ENCODE peak calls at places on chromosomes 11 and 22, in ten cellular contexts. One of them, this sample, is unnamed.

GRCh38 chr11:134275534-134276395 is at the start of gene GLB1L3:
- DNase-seq in body of pancreas: peak; percentile 27
- DNase-seq in cardiac muscle cell: no peak
- DNase-seq in transverse colon: peak; percentile 33
- DNase-seq in ascending aorta: no peak
- DNase-seq in progenitor cell of endocrine pancreas: peak; percentile 22
- DNase-seq in omental fat pad: no peak
- DNase-seq in IMR-90: no peak
- DNase-seq in CD8-positive, alpha-beta T cell: peak; percentile 54
- DNase-seq in GM12865: peak; percentile 45
- DNase-seq in this sample: no peak

GRCh38 chr22:42881982-42882656 is 25.0 kb upstream of the ARFGAP3 start:
- DNase-seq in transverse colon: peak; percentile 48
- DNase-seq in progenitor cell of endocrine pancreas: no peak
- DNase-seq in cardiac muscle cell: no peak
- DNase-seq in omental fat pad: no peak
- DNase-seq in CD8-positive, alpha-beta T cell: no peak
- DNase-seq in GM12865: no peak
- DNase-seq in body of pancreas: peak; percentile 96
- DNase-seq in ascending aorta: no peak
- DNase-seq in IMR-90: no peak
- DNase-seq in this sample: no peak

GRCh38 chr22:26579331-26579886 is 10.5 kb downstream of the TPST2 start:
- DNase-seq in progenitor cell of endocrine pancreas: no peak
- DNase-seq in ascending aorta: no peak
- DNase-seq in body of pancreas: no peak
- DNase-seq in IMR-90: no peak
- DNase-seq in GM12865: peak; percentile 73
- DNase-seq in cardiac muscle cell: no peak
- DNase-seq in omental fat pad: no peak
- DNase-seq in CD8-positive, alpha-beta T cell: no peak
- DNase-seq in transverse colon: peak; percentile 62
- DNase-seq in this sample: no peak

GRCh38 chr11:65773784-65774411 is 6.9 kb downstream of the AP5B1 start:
- DNase-seq in omental fat pad: no peak
- DNase-seq in IMR-90: no peak
- DNase-seq in cardiac muscle cell: no peak
- DNase-seq in GM12865: no peak
- DNase-seq in body of pancreas: no peak
- DNase-seq in CD8-positive, alpha-beta T cell: no peak
- DNase-seq in ascending aorta: no peak
- DNase-seq in progenitor cell of endocrine pancreas: no peak
- DNase-seq in transverse colon: no peak
- DNase-seq in this sample: no peak

GRCh38 chr11:121933694-121934093 is 182.3 kb downstream of the BLID start:
- DNase-seq in GM12865: no peak
- DNase-seq in omental fat pad: no peak
- DNase-seq in CD8-positive, alpha-beta T cell: no peak
- DNase-seq in transverse colon: no peak
- DNase-seq in IMR-90: peak; percentile 87
- DNase-seq in body of pancreas: no peak
- DNase-seq in ascending aorta: no peak
- DNase-seq in progenitor cell of endocrine pancreas: no peak
- DNase-seq in cardiac muscle cell: peak; percentile 3
- DNase-seq in this sample: peak; percentile 63

GRCh38 chr11:62420882-62421281 is 2.0 kb downstream of the SCGB1A1 start:
- DNase-seq in GM12865: no peak
- DNase-seq in omental fat pad: no peak
- DNase-seq in progenitor cell of endocrine pancreas: no peak
- DNase-seq in CD8-positive, alpha-beta T cell: no peak
- DNase-seq in cardiac muscle cell: no peak
- DNase-seq in ascending aorta: no peak
- DNase-seq in body of pancreas: no peak
- DNase-seq in IMR-90: no peak
- DNase-seq in transverse colon: no peak
- DNase-seq in this sample: no peak

GRCh38 chr11:112961751-112962747 is 829 bp downstream of the NCAM1 start:
- DNase-seq in GM12865: no peak
- DNase-seq in omental fat pad: no peak
- DNase-seq in body of pancreas: no peak
- DNase-seq in transverse colon: peak; percentile 8
- DNase-seq in cardiac muscle cell: peak; percentile 8
- DNase-seq in CD8-positive, alpha-beta T cell: no peak
- DNase-seq in ascending aorta: no peak
- DNase-seq in IMR-90: no peak
- DNase-seq in progenitor cell of endocrine pancreas: peak; percentile 22
- DNase-seq in this sample: no peak

GRCh38 chr22:47625531-47626427 is 863.3 kb downstream of the TBC1D22A start:
- DNase-seq in cardiac muscle cell: no peak
- DNase-seq in progenitor cell of endocrine pancreas: no peak
- DNase-seq in body of pancreas: no peak
- DNase-seq in GM12865: no peak
- DNase-seq in transverse colon: no peak
- DNase-seq in IMR-90: no peak
- DNase-seq in CD8-positive, alpha-beta T cell: no peak
- DNase-seq in ascending aorta: no peak
- DNase-seq in omental fat pad: no peak
- DNase-seq in this sample: no peak

GRCh38 chr22:39275814-39276443 is 31.1 kb upstream of the PDGFB start:
- DNase-seq in progenitor cell of endocrine pancreas: no peak
- DNase-seq in body of pancreas: peak; percentile 83
- DNase-seq in IMR-90: no peak
- DNase-seq in transverse colon: no peak
- DNase-seq in cardiac muscle cell: no peak
- DNase-seq in CD8-positive, alpha-beta T cell: no peak
- DNase-seq in ascending aorta: no peak
- DNase-seq in GM12865: no peak
- DNase-seq in omental fat pad: no peak
- DNase-seq in this sample: no peak

GRCh38 chr11:8386134-8386864 is 122.6 kb upstream of the LMO1 start:
- DNase-seq in body of pancreas: no peak
- DNase-seq in omental fat pad: no peak
- DNase-seq in GM12865: peak; percentile 36
- DNase-seq in cardiac muscle cell: no peak
- DNase-seq in ascending aorta: no peak
- DNase-seq in transverse colon: no peak
- DNase-seq in IMR-90: no peak
- DNase-seq in CD8-positive, alpha-beta T cell: no peak
- DNase-seq in progenitor cell of endocrine pancreas: no peak
- DNase-seq in this sample: no peak

GRCh38 chr11:8387141-8387540 is 123.5 kb upstream of the LMO1 start:
- DNase-seq in omental fat pad: no peak
- DNase-seq in CD8-positive, alpha-beta T cell: no peak
- DNase-seq in ascending aorta: no peak
- DNase-seq in cardiac muscle cell: no peak
- DNase-seq in IMR-90: no peak
- DNase-seq in body of pancreas: no peak
- DNase-seq in progenitor cell of endocrine pancreas: no peak
- DNase-seq in transverse colon: no peak
- DNase-seq in GM12865: no peak
- DNase-seq in this sample: no peak

GRCh38 chr11:8389034-8389996 is 125.6 kb upstream of the LMO1 start:
- DNase-seq in CD8-positive, alpha-beta T cell: no peak
- DNase-seq in transverse colon: no peak
- DNase-seq in body of pancreas: peak; percentile 34
- DNase-seq in IMR-90: no peak
- DNase-seq in GM12865: no peak
- DNase-seq in ascending aorta: no peak
- DNase-seq in omental fat pad: no peak
- DNase-seq in cardiac muscle cell: peak; percentile 34
- DNase-seq in progenitor cell of endocrine pancreas: no peak
- DNase-seq in this sample: no peak

GRCh38 chr11:8390851-8391612 is 127.4 kb upstream of the LMO1 start:
- DNase-seq in CD8-positive, alpha-beta T cell: no peak
- DNase-seq in cardiac muscle cell: no peak
- DNase-seq in body of pancreas: no peak
- DNase-seq in transverse colon: no peak
- DNase-seq in omental fat pad: no peak
- DNase-seq in IMR-90: no peak
- DNase-seq in progenitor cell of endocrine pancreas: no peak
- DNase-seq in GM12865: no peak
- DNase-seq in ascending aorta: no peak
- DNase-seq in this sample: no peak

DNA sequence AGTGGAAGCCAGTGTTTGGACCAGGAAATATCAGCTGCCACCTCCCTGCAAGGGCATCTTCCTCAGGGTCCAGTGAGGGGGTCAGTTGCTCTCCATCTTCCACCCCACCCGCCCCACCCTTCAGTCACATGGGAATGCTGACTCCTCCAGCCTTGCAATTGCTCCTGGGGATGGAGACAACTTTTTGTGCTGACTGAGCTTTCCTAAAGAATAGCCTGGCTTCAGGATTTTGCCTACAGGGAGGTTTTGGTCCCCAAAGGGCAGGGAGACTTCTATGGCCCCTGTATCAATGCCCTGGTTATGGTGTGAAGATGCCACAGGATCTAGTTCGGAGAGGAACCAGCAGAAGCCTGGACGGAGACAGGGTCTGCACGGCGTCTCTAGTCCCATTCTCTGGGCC is 124.0 kb upstream of the LMO1 start:
- DNase-seq in body of pancreas: no peak
- DNase-seq in GM12865: no peak
- DNase-seq in ascending aorta: no peak
- DNase-seq in CD8-positive, alpha-beta T cell: no peak
- DNase-seq in cardiac muscle cell: no peak
- DNase-seq in omental fat pad: no peak
- DNase-seq in progenitor cell of endocrine pancreas: no peak
- DNase-seq in transverse colon: no peak
- DNase-seq in IMR-90: no peak
- DNase-seq in this sample: no peak
- TF ChIP-seq CTCF in body of pancreas: no peak
- TF ChIP-seq CTCF in GM12865: no peak
- TF ChIP-seq CTCF in ascending aorta: no peak
- TF ChIP-seq CTCF in CD8-positive, alpha-beta T cell: no peak
- TF ChIP-seq CTCF in cardiac muscle cell: no peak
- TF ChIP-seq CTCF in omental fat pad: no peak
- TF ChIP-seq CTCF in progenitor cell of endocrine pancreas: no peak
- TF ChIP-seq CTCF in transverse colon: no peak
- TF ChIP-seq CTCF in IMR-90: no peak
- TF ChIP-seq CTCF in this sample: no peak

DNA sequence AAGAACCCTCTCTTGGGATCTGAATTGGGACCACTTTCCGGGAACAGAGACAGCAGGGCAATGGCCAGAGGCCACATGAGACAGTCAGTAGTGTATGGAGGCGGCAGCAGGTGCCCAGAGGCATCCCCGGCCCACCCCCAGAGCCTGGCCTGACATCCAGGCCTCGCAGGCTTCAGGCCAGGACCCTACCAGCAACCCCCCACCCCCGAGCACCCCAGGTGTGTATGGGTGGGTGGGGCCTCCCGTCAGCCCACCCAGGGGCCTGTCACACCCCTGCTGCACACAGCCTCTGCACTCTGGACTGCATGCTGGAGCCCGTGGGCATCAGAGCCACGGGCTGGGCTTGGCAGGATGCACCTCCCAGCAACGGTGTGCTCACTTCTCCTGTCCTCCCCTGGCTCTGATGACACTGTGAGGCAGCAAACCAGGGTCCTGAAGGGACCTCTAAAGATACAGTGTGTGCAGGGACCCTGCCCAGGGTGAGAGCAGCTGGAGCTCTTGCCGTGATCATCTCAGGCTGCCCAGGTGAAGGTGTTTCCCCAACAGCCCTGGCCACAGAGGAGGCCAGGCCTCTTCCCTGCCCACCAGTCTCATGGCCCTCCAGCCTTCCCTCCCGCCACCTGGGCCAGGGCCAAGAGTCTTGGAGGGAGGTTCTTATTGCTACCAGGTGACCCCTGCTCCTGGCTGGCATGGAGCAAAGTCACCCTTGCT is 88.8 kb upstream of the SEPTIN5 start:
- DNase-seq in ascending aorta: no peak
- DNase-seq in progenitor cell of endocrine pancreas: no peak
- DNase-seq in transverse colon: no peak
- DNase-seq in omental fat pad: no peak
- DNase-seq in cardiac muscle cell: no peak
- DNase-seq in CD8-positive, alpha-beta T cell: no peak
- DNase-seq in GM12865: no peak
- DNase-seq in body of pancreas: no peak
- DNase-seq in IMR-90: no peak
- DNase-seq in this sample: no peak
- TF ChIP-seq CTCF in ascending aorta: no peak
- TF ChIP-seq CTCF in progenitor cell of endocrine pancreas: no peak
- TF ChIP-seq CTCF in transverse colon: no peak
- TF ChIP-seq CTCF in omental fat pad: no peak
- TF ChIP-seq CTCF in cardiac muscle cell: no peak
- TF ChIP-seq CTCF in CD8-positive, alpha-beta T cell: no peak
- TF ChIP-seq CTCF in GM12865: no peak
- TF ChIP-seq CTCF in body of pancreas: no peak
- TF ChIP-seq CTCF in IMR-90: no peak
- TF ChIP-seq CTCF in this sample: no peak

DNA sequence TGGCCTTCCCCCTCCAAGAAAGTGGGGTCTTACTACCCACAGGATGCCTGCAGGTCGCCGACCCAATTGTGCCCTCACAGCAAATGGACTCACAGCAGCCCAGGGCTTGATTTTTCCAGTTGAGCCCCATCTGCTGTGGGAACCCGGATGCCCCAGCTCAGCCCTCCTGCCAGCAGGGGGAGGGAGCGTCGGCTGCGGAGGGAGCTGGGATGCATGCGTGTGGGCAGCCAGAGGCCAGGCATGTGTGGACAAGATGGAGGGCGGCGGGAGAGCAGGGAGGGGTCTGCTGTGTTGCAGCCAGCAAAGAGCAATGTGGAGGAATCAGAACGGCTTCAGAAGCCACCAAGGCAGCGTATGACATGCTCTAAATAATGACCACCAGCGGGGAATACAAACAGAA is 41.0 kb upstream of the EIF3D start:
- DNase-seq in ascending aorta: no peak
- DNase-seq in CD8-positive, alpha-beta T cell: no peak
- DNase-seq in GM12865: no peak
- DNase-seq in body of pancreas: no peak
- DNase-seq in progenitor cell of endocrine pancreas: no peak
- DNase-seq in cardiac muscle cell: peak; percentile 48
- DNase-seq in transverse colon: no peak
- DNase-seq in IMR-90: peak; percentile 27
- DNase-seq in omental fat pad: no peak
- DNase-seq in this sample: peak; percentile 40
- TF ChIP-seq CTCF in ascending aorta: no peak
- TF ChIP-seq CTCF in CD8-positive, alpha-beta T cell: no peak
- TF ChIP-seq CTCF in GM12865: no peak
- TF ChIP-seq CTCF in body of pancreas: no peak
- TF ChIP-seq CTCF in progenitor cell of endocrine pancreas: peak; percentile 44
- TF ChIP-seq CTCF in cardiac muscle cell: peak; percentile 53
- TF ChIP-seq CTCF in transverse colon: no peak
- TF ChIP-seq CTCF in IMR-90: peak; percentile 43
- TF ChIP-seq CTCF in omental fat pad: no peak
- TF ChIP-seq CTCF in this sample: peak; percentile 11

DNA sequence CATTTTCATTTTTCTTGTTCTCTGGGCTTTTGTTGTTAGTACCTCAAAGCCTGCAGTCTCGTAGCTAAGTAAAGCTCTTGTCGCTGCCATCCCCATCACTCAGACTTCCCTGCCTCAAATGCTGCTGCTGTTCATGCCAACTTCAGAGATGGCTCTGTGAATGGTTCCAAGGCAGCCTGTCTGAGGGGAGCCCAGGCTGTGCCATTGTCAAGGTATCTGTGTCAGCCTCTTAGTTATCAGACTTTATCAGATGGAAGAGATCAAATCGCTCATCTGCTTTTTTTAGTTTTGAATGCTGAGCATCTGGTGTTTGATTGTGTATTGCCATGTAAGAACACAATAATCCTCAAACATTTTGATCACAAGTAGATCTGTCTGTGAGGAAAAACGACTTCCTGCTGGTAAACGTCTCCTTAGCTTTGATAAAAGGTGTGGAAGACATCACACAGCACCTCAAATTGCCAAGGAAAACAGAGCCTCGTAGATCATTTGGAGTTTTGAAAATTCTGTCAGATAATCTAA is 304.2 kb upstream of the ZC3H12C start:
- DNase-seq in body of pancreas: no peak
- DNase-seq in IMR-90: no peak
- DNase-seq in CD8-positive, alpha-beta T cell: no peak
- DNase-seq in progenitor cell of endocrine pancreas: no peak
- DNase-seq in GM12865: no peak
- DNase-seq in ascending aorta: no peak
- DNase-seq in cardiac muscle cell: no peak
- DNase-seq in omental fat pad: no peak
- DNase-seq in transverse colon: no peak
- DNase-seq in this sample: no peak
- TF ChIP-seq CTCF in body of pancreas: no peak
- TF ChIP-seq CTCF in IMR-90: no peak
- TF ChIP-seq CTCF in CD8-positive, alpha-beta T cell: no peak
- TF ChIP-seq CTCF in progenitor cell of endocrine pancreas: no peak
- TF ChIP-seq CTCF in GM12865: no peak
- TF ChIP-seq CTCF in ascending aorta: no peak
- TF ChIP-seq CTCF in cardiac muscle cell: no peak
- TF ChIP-seq CTCF in omental fat pad: no peak
- TF ChIP-seq CTCF in transverse colon: no peak
- TF ChIP-seq CTCF in this sample: no peak